ENCODE peak calls at places on chromosomes 4 and X, in four cellular contexts. F, X, M and Q are unnamed samples.

GRCh38 chr4:14180166-14180565 is 552.6 kb upstream of the BOD1L1 start:
- DNase-seq in F (no peak), X (no peak), M (no peak), Q (no peak)

GRCh38 chr4:137125011-137125410 is 407.3 kb downstream of the PCDH18 start:
- DNase-seq in F (no peak), X (no peak), M (no peak), Q (no peak)

GRCh38 chr4:141081921-141082381 is 51.3 kb downstream of the RNF150 start:
- DNase-seq in F (no peak), X (no peak), M (no peak), Q (no peak)

GRCh38 chr4:125781656-125782055 is 466.9 kb downstream of the FAT4 start:
- DNase-seq in F (no peak), X (no peak), M (no peak), Q (no peak)

GRCh38 chrX:97895751-97896150 is 1012.0 kb downstream of the RPA4 start:
- DNase-seq in F (no peak), X (no peak), M (no peak), Q (no peak)

GRCh38 chr4:89254847-89255246 is 52.8 kb downstream of the GPRIN3 start:
- DNase-seq in F (peak), X (no peak), M (peak), Q (peak)

GRCh38 chr4:47619691-47620090 is 134.6 kb downstream of the ATP10D start:
- DNase-seq in F (no peak), X (no peak), M (no peak), Q (no peak)

GRCh38 chr4:90403781-90404180 is 276.6 kb downstream of the CCSER1 start:
- DNase-seq in F (no peak), X (no peak), M (no peak), Q (no peak)

GRCh38 chr4:122758033-122758432 is 25.5 kb downstream of the BBS12 start:
- DNase-seq in F (no peak), X (no peak), M (no peak), Q (no peak)

GRCh38 chr4:174358410-174358809 is 74.7 kb downstream of the CEP44 start:
- DNase-seq in F (no peak), X (no peak), M (no peak), Q (no peak)

GRCh38 chr4:74161676-74162450 is 3.9 kb downstream of the MTHFD2L start:
- DNase-seq in F (no peak), X (no peak), M (no peak), Q (no peak)

GRCh38 chr4:41327770-41328169 is 71.0 kb downstream of the UCHL1 start:
- DNase-seq in F (no peak), X (no peak), M (no peak), Q (no peak)

GRCh38 chrX:104330966-104331365 is 76.2 kb upstream of the ESX1 start:
- DNase-seq in F (no peak), X (no peak), M (no peak), Q (no peak)

GRCh38 chr4:137359691-137360315 is 172.5 kb downstream of the PCDH18 start:
- DNase-seq in F (no peak), X (no peak), M (no peak), Q (no peak)

GRCh38 chr4:145231906-145232700 is 51.7 kb upstream of the OTUD4 start:
- DNase-seq in F (no peak), X (no peak), M (no peak), Q (no peak)

GRCh38 chrX:7115557-7115956 is 32.0 kb upstream of the STS start:
- DNase-seq in F (no peak), X (no peak), M (no peak), Q (no peak)

GRCh38 chrX:45743081-45743533 is 542.4 kb upstream of the DIPK2B start:
- DNase-seq in F (peak), X (no peak), M (peak), Q (no peak)

GRCh38 chrX:46849933-46850332 is 13.1 kb downstream of the RP2 start:
- DNase-seq in F (no peak), X (no peak), M (no peak), Q (no peak)

GRCh38 chr4:1234811-1235292 is 14.1 kb downstream of the CTBP1 start:
- DNase-seq in F (no peak), X (no peak), M (no peak), Q (peak)

GRCh38 chr4:15714141-15714540 is 11.3 kb downstream of the BST1 start:
- DNase-seq in F (no peak), X (no peak), M (no peak), Q (no peak)

GRCh38 chr4:76125816-76126215 is 22.4 kb downstream of the NUP54 start:
- DNase-seq in F (no peak), X (no peak), M (no peak), Q (no peak)

GRCh38 chr4:13546855-13547562 is 2.7 kb upstream of the NKX3-2 start:
- DNase-seq in F (peak), X (no peak), M (no peak), Q (peak)

GRCh38 chrX:2500681-2501151 is at the start of the genes DHRSX and ZBED1:
- DNase-seq in F (peak), X (no peak), M (no peak), Q (peak)

GRCh38 chr4:105944535-105944934 is 49.3 kb downstream of the NPNT start:
- DNase-seq in F (no peak), X (no peak), M (no peak), Q (no peak)

GRCh38 chr4:54228563-54229501 is at the start of gene PDGFRA:
- DNase-seq in F (peak), X (no peak), M (no peak), Q (no peak)